ENCODE peak calls at places on chromosomes 7 and 10, in eight cellular contexts. One of them, this sample, is unnamed.

GRCh38 chr7:146956323-146956722 is 839.7 kb downstream of the CNTNAP2 start:
- DNase-seq in fibroblast of pulmonary artery: no peak
- DNase-seq in HS-27A: no peak
- DNase-seq in GM20000: no peak
- DNase-seq in stimulated activated CD8-positive, alpha-beta memory T cell treated with anti-CD3 and anti-CD28 coated beads, Interleukin-15, amount 100 ng/mL, for 1 hour: no peak
- DNase-seq in G401: no peak
- DNase-seq in EL: no peak
- DNase-seq in MM.1S: no peak
- DNase-seq in this sample: no peak

GRCh38 chr10:51321968-51322367 is 247.7 kb downstream of the PRKG1 start:
- DNase-seq in fibroblast of pulmonary artery: peak; percentile 46
- DNase-seq in HS-27A: no peak
- DNase-seq in GM20000: no peak
- DNase-seq in stimulated activated CD8-positive, alpha-beta memory T cell treated with anti-CD3 and anti-CD28 coated beads, Interleukin-15, amount 100 ng/mL, for 1 hour: no peak
- DNase-seq in G401: no peak
- DNase-seq in EL: peak; percentile 20
- DNase-seq in MM.1S: no peak
- DNase-seq in this sample: no peak

GRCh38 chr7:157477550-157478212 is 140.9 kb downstream of the DNAJB6 start:
- DNase-seq in fibroblast of pulmonary artery: no peak
- DNase-seq in HS-27A: no peak
- DNase-seq in GM20000: no peak
- DNase-seq in stimulated activated CD8-positive, alpha-beta memory T cell treated with anti-CD3 and anti-CD28 coated beads, Interleukin-15, amount 100 ng/mL, for 1 hour: no peak
- DNase-seq in G401: no peak
- DNase-seq in EL: no peak
- DNase-seq in MM.1S: peak; percentile 44
- DNase-seq in this sample: peak; percentile 21

GRCh38 chr10:78596556-78596955 is 472.2 kb upstream of the ZMIZ1 start:
- DNase-seq in fibroblast of pulmonary artery: no peak
- DNase-seq in HS-27A: no peak
- DNase-seq in GM20000: no peak
- DNase-seq in stimulated activated CD8-positive, alpha-beta memory T cell treated with anti-CD3 and anti-CD28 coated beads, Interleukin-15, amount 100 ng/mL, for 1 hour: no peak
- DNase-seq in G401: no peak
- DNase-seq in EL: no peak
- DNase-seq in MM.1S: no peak
- DNase-seq in this sample: no peak

GRCh38 chr10:30125484-30125883 is 66.1 kb upstream of the JCAD start:
- DNase-seq in fibroblast of pulmonary artery: no peak
- DNase-seq in HS-27A: no peak
- DNase-seq in GM20000: no peak
- DNase-seq in stimulated activated CD8-positive, alpha-beta memory T cell treated with anti-CD3 and anti-CD28 coated beads, Interleukin-15, amount 100 ng/mL, for 1 hour: no peak
- DNase-seq in G401: no peak
- DNase-seq in EL: no peak
- DNase-seq in MM.1S: no peak
- DNase-seq in this sample: no peak

GRCh38 chr7:42677751-42678231 is 234.1 kb downstream of the C7orf25 start:
- DNase-seq in fibroblast of pulmonary artery: peak; percentile 91
- DNase-seq in HS-27A: peak; percentile 7
- DNase-seq in GM20000: no peak
- DNase-seq in stimulated activated CD8-positive, alpha-beta memory T cell treated with anti-CD3 and anti-CD28 coated beads, Interleukin-15, amount 100 ng/mL, for 1 hour: no peak
- DNase-seq in G401: no peak
- DNase-seq in EL: peak; percentile 77
- DNase-seq in MM.1S: no peak
- DNase-seq in this sample: no peak

GRCh38 chr10:92418891-92419290 is 127.9 kb downstream of the MARCHF5 start:
- DNase-seq in fibroblast of pulmonary artery: no peak
- DNase-seq in HS-27A: no peak
- DNase-seq in GM20000: no peak
- DNase-seq in stimulated activated CD8-positive, alpha-beta memory T cell treated with anti-CD3 and anti-CD28 coated beads, Interleukin-15, amount 100 ng/mL, for 1 hour: no peak
- DNase-seq in G401: no peak
- DNase-seq in EL: no peak
- DNase-seq in MM.1S: no peak
- DNase-seq in this sample: no peak

GRCh38 chr10:77430530-77430929 is 207.1 kb downstream of the KCNMA1 start:
- DNase-seq in fibroblast of pulmonary artery: no peak
- DNase-seq in HS-27A: no peak
- DNase-seq in GM20000: no peak
- DNase-seq in stimulated activated CD8-positive, alpha-beta memory T cell treated with anti-CD3 and anti-CD28 coated beads, Interleukin-15, amount 100 ng/mL, for 1 hour: no peak
- DNase-seq in G401: no peak
- DNase-seq in EL: no peak
- DNase-seq in MM.1S: no peak
- DNase-seq in this sample: no peak

GRCh38 chr10:88759366-88760101 is at the start of gene LIPN:
- DNase-seq in fibroblast of pulmonary artery: no peak
- DNase-seq in HS-27A: no peak
- DNase-seq in GM20000: no peak
- DNase-seq in stimulated activated CD8-positive, alpha-beta memory T cell treated with anti-CD3 and anti-CD28 coated beads, Interleukin-15, amount 100 ng/mL, for 1 hour: no peak
- DNase-seq in G401: no peak
- DNase-seq in EL: no peak
- DNase-seq in MM.1S: no peak
- DNase-seq in this sample: peak; percentile 12

GRCh38 chr7:38222481-38223096 is 44.5 kb downstream of the STARD3NL start:
- DNase-seq in fibroblast of pulmonary artery: peak; percentile 79
- DNase-seq in HS-27A: peak; percentile 23
- DNase-seq in GM20000: peak; percentile 54
- DNase-seq in stimulated activated CD8-positive, alpha-beta memory T cell treated with anti-CD3 and anti-CD28 coated beads, Interleukin-15, amount 100 ng/mL, for 1 hour: no peak
- DNase-seq in G401: peak; percentile 77
- DNase-seq in EL: peak; percentile 49
- DNase-seq in MM.1S: peak; percentile 63
- DNase-seq in this sample: peak; percentile 73

GRCh38 chr10:47038881-47039557 is 127.8 kb downstream of the PTPN20 start:
- DNase-seq in fibroblast of pulmonary artery: no peak
- DNase-seq in HS-27A: no peak
- DNase-seq in GM20000: no peak
- DNase-seq in stimulated activated CD8-positive, alpha-beta memory T cell treated with anti-CD3 and anti-CD28 coated beads, Interleukin-15, amount 100 ng/mL, for 1 hour: no peak
- DNase-seq in G401: no peak
- DNase-seq in EL: no peak
- DNase-seq in MM.1S: no peak
- DNase-seq in this sample: no peak

GRCh38 chr10:132382231-132382922 is 14.6 kb upstream of the PWWP2B start:
- DNase-seq in fibroblast of pulmonary artery: peak; percentile 32
- DNase-seq in HS-27A: no peak
- DNase-seq in GM20000: no peak
- DNase-seq in stimulated activated CD8-positive, alpha-beta memory T cell treated with anti-CD3 and anti-CD28 coated beads, Interleukin-15, amount 100 ng/mL, for 1 hour: no peak
- DNase-seq in G401: no peak
- DNase-seq in EL: peak; percentile 54
- DNase-seq in MM.1S: no peak
- DNase-seq in this sample: no peak

GRCh38 chr7:40584667-40585433 is 450.0 kb downstream of the SUGCT start:
- DNase-seq in fibroblast of pulmonary artery: no peak
- DNase-seq in HS-27A: no peak
- DNase-seq in GM20000: no peak
- DNase-seq in stimulated activated CD8-positive, alpha-beta memory T cell treated with anti-CD3 and anti-CD28 coated beads, Interleukin-15, amount 100 ng/mL, for 1 hour: no peak
- DNase-seq in G401: no peak
- DNase-seq in EL: peak; percentile 57
- DNase-seq in MM.1S: no peak
- DNase-seq in this sample: no peak